ENCODE peak calls at places on chromosomes 5 and 9, in nine cellular contexts. One of them, this sample, is unnamed.

GRCh38 chr9:111980398-111980797 is 83.8 kb downstream of the UGCG start:
- DNase-seq in AG04449: no peak
- DNase-seq in upper lobe of right lung: no peak
- DNase-seq in ovary: no peak
- DNase-seq in testis: no peak
- DNase-seq in lower leg skin: no peak
- DNase-seq in sigmoid colon: no peak
- DNase-seq in OCI-LY7: no peak
- DNase-seq in PC-9: no peak
- DNase-seq in this sample: no peak

GRCh38 chr5:157306092-157306491 is 40.2 kb downstream of the CYFIP2 start:
- DNase-seq in lower leg skin: no peak
- DNase-seq in AG04449: no peak
- DNase-seq in sigmoid colon: no peak
- DNase-seq in PC-9: no peak
- DNase-seq in ovary: no peak
- DNase-seq in testis: no peak
- DNase-seq in OCI-LY7: no peak
- DNase-seq in upper lobe of right lung: no peak
- DNase-seq in this sample: no peak

GRCh38 chr5:97888439-97888838 is 705.4 kb upstream of the RIOK2 start:
- DNase-seq in upper lobe of right lung: no peak
- DNase-seq in AG04449: no peak
- DNase-seq in sigmoid colon: no peak
- DNase-seq in OCI-LY7: no peak
- DNase-seq in testis: no peak
- DNase-seq in PC-9: no peak
- DNase-seq in lower leg skin: no peak
- DNase-seq in ovary: no peak
- DNase-seq in this sample: no peak

GRCh38 chr5:8843766-8844165 is 702.1 kb downstream of the SEMA5A start:
- DNase-seq in lower leg skin: peak
- DNase-seq in AG04449: no peak
- DNase-seq in testis: peak
- DNase-seq in OCI-LY7: no peak
- DNase-seq in ovary: no peak
- DNase-seq in PC-9: no peak
- DNase-seq in upper lobe of right lung: no peak
- DNase-seq in sigmoid colon: no peak
- DNase-seq in this sample: peak

GRCh38 chr5:37400501-37400900 is 21.4 kb downstream of the WDR70 start:
- DNase-seq in ovary: no peak
- DNase-seq in sigmoid colon: no peak
- DNase-seq in PC-9: no peak
- DNase-seq in OCI-LY7: no peak
- DNase-seq in lower leg skin: no peak
- DNase-seq in AG04449: no peak
- DNase-seq in testis: no peak
- DNase-seq in upper lobe of right lung: no peak
- DNase-seq in this sample: no peak

GRCh38 chr9:95874303-95874988 is 1.0 kb upstream of the ERCC6L2 start:
- DNase-seq in ovary: no peak
- DNase-seq in upper lobe of right lung: no peak
- DNase-seq in OCI-LY7: no peak
- DNase-seq in lower leg skin: no peak
- DNase-seq in sigmoid colon: no peak
- DNase-seq in testis: no peak
- DNase-seq in PC-9: peak
- DNase-seq in AG04449: no peak
- DNase-seq in this sample: no peak

GRCh38 chr5:147310059-147310704 is 75.4 kb downstream of the STK32A start:
- DNase-seq in sigmoid colon: peak
- DNase-seq in upper lobe of right lung: peak
- DNase-seq in AG04449: no peak
- DNase-seq in PC-9: peak
- DNase-seq in ovary: no peak
- DNase-seq in testis: peak
- DNase-seq in OCI-LY7: no peak
- DNase-seq in lower leg skin: peak
- DNase-seq in this sample: peak

GRCh38 chr9:87498046-87498815 is 564 bp downstream of the DAPK1 start:
- DNase-seq in PC-9: peak
- DNase-seq in ovary: peak
- DNase-seq in lower leg skin: no peak
- DNase-seq in upper lobe of right lung: peak
- DNase-seq in sigmoid colon: peak
- DNase-seq in OCI-LY7: no peak
- DNase-seq in testis: peak
- DNase-seq in AG04449: no peak
- DNase-seq in this sample: no peak

GRCh38 chr5:3194684-3195083 is 400.9 kb upstream of the IRX1 start:
- DNase-seq in testis: no peak
- DNase-seq in OCI-LY7: no peak
- DNase-seq in ovary: no peak
- DNase-seq in PC-9: no peak
- DNase-seq in lower leg skin: no peak
- DNase-seq in sigmoid colon: no peak
- DNase-seq in AG04449: no peak
- DNase-seq in upper lobe of right lung: no peak
- DNase-seq in this sample: no peak

GRCh38 chr5:3195991-3196390 is 399.6 kb upstream of the IRX1 start:
- DNase-seq in ovary: no peak
- DNase-seq in testis: peak
- DNase-seq in upper lobe of right lung: no peak
- DNase-seq in lower leg skin: no peak
- DNase-seq in OCI-LY7: no peak
- DNase-seq in AG04449: no peak
- DNase-seq in sigmoid colon: no peak
- DNase-seq in PC-9: no peak
- DNase-seq in this sample: no peak

GRCh38 chr5:3197699-3198098 is 397.9 kb upstream of the IRX1 start:
- DNase-seq in sigmoid colon: no peak
- DNase-seq in lower leg skin: no peak
- DNase-seq in upper lobe of right lung: no peak
- DNase-seq in testis: no peak
- DNase-seq in AG04449: no peak
- DNase-seq in PC-9: no peak
- DNase-seq in OCI-LY7: no peak
- DNase-seq in ovary: no peak
- DNase-seq in this sample: no peak

GRCh38 chr5:3199941-3200340 is 395.7 kb upstream of the IRX1 start:
- DNase-seq in ovary: no peak
- DNase-seq in PC-9: no peak
- DNase-seq in testis: no peak
- DNase-seq in upper lobe of right lung: no peak
- DNase-seq in OCI-LY7: no peak
- DNase-seq in AG04449: no peak
- DNase-seq in lower leg skin: no peak
- DNase-seq in sigmoid colon: no peak
- DNase-seq in this sample: no peak

DNA sequence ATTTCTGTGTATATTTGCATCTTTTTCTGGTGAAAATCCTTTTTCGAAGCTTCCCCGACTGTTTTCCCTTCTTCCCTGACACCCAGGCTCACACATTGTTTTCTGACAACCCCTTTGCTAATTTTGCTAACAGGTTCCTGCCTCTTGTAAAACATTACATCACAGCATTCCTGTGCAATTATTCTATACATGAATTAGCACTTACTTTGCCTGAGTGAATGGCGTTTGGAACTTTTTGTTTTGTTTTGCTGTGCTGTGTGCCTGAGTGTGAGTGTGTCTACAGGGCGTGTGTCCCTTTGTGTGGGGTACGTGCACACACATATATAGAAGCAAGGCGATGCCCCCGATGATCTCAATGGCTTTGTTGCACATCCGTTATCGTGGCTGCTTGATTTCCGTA is 398.4 kb upstream of the IRX1 start:
- DNase-seq in lower leg skin: no peak
- DNase-seq in ovary: no peak
- DNase-seq in OCI-LY7: no peak
- DNase-seq in AG04449: no peak
- DNase-seq in PC-9: no peak
- DNase-seq in testis: no peak
- DNase-seq in sigmoid colon: no peak
- DNase-seq in upper lobe of right lung: no peak
- DNase-seq in this sample: no peak
- H3K4me3 ChIP-seq in lower leg skin: no peak
- H3K4me3 ChIP-seq in ovary: no peak
- H3K4me3 ChIP-seq in OCI-LY7: no peak
- H3K4me3 ChIP-seq in AG04449: no peak
- H3K4me3 ChIP-seq in PC-9: no peak
- H3K4me3 ChIP-seq in testis: no peak
- H3K4me3 ChIP-seq in sigmoid colon: no peak
- H3K4me3 ChIP-seq in upper lobe of right lung: no peak
- H3K4me3 ChIP-seq in this sample: no peak

GRCh38 chr5:92864591-92864990 is 716.4 kb downstream of the NR2F1-AS1 start:
- DNase-seq in ovary: no peak
- DNase-seq in testis: no peak
- DNase-seq in PC-9: no peak
- DNase-seq in upper lobe of right lung: no peak
- DNase-seq in sigmoid colon: no peak
- DNase-seq in AG04449: no peak
- DNase-seq in lower leg skin: no peak
- DNase-seq in OCI-LY7: no peak
- DNase-seq in this sample: no peak

GRCh38 chr5:92868442-92868841 is 712.6 kb downstream of the NR2F1-AS1 start:
- DNase-seq in testis: no peak
- DNase-seq in OCI-LY7: no peak
- DNase-seq in upper lobe of right lung: no peak
- DNase-seq in sigmoid colon: no peak
- DNase-seq in lower leg skin: no peak
- DNase-seq in AG04449: no peak
- DNase-seq in ovary: no peak
- DNase-seq in PC-9: no peak
- DNase-seq in this sample: no peak

GRCh38 chr5:92861531-92862285 is 719.3 kb downstream of the NR2F1-AS1 start:
- DNase-seq in upper lobe of right lung: no peak
- DNase-seq in ovary: no peak
- DNase-seq in sigmoid colon: no peak
- DNase-seq in lower leg skin: no peak
- DNase-seq in AG04449: no peak
- DNase-seq in testis: no peak
- DNase-seq in PC-9: no peak
- DNase-seq in OCI-LY7: no peak
- DNase-seq in this sample: no peak

DNA sequence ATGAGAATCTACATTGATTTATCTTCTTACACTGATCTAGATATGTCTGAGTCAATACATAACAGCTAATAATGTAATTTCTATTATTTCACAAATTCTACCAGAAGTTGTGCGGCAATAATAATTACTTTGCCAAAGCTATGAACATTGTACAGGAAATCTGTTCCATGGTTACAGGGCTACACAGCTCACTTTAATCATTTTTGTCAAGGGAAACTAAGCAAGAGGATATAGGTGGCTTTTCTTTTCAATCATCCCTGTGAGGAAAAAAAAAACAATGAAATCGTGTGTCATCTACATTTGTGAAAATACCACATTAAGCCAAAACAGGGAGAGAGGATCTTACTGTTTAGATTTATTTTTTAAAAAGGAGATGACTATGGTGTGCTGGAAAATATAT is 717.4 kb downstream of the NR2F1-AS1 start:
- DNase-seq in AG04449: no peak
- DNase-seq in testis: no peak
- DNase-seq in OCI-LY7: no peak
- DNase-seq in ovary: no peak
- DNase-seq in PC-9: no peak
- DNase-seq in sigmoid colon: no peak
- DNase-seq in lower leg skin: no peak
- DNase-seq in upper lobe of right lung: no peak
- DNase-seq in this sample: no peak
- TF ChIP-seq CTCF in AG04449: no peak
- TF ChIP-seq CTCF in testis: no peak
- TF ChIP-seq CTCF in OCI-LY7: no peak
- TF ChIP-seq CTCF in ovary: no peak
- TF ChIP-seq CTCF in PC-9: no peak
- TF ChIP-seq CTCF in sigmoid colon: no peak
- TF ChIP-seq CTCF in lower leg skin: no peak
- TF ChIP-seq CTCF in upper lobe of right lung: no peak
- TF ChIP-seq CTCF in this sample: no peak

GRCh38 chr5:136028782-136029742 is at the start of gene TGFBI:
- DNase-seq in OCI-LY7: no peak
- DNase-seq in lower leg skin: peak
- DNase-seq in sigmoid colon: peak
- DNase-seq in ovary: peak
- DNase-seq in testis: peak
- DNase-seq in AG04449: no peak
- DNase-seq in PC-9: peak
- DNase-seq in upper lobe of right lung: peak
- DNase-seq in this sample: no peak
- H3K4me3 ChIP-seq in OCI-LY7: no peak
- H3K4me3 ChIP-seq in lower leg skin: peak
- H3K4me3 ChIP-seq in sigmoid colon: peak
- H3K4me3 ChIP-seq in ovary: peak
- H3K4me3 ChIP-seq in testis: peak
- H3K4me3 ChIP-seq in AG04449: peak
- H3K4me3 ChIP-seq in PC-9: peak
- H3K4me3 ChIP-seq in upper lobe of right lung: peak
- H3K4me3 ChIP-seq in this sample: peak

DNA sequence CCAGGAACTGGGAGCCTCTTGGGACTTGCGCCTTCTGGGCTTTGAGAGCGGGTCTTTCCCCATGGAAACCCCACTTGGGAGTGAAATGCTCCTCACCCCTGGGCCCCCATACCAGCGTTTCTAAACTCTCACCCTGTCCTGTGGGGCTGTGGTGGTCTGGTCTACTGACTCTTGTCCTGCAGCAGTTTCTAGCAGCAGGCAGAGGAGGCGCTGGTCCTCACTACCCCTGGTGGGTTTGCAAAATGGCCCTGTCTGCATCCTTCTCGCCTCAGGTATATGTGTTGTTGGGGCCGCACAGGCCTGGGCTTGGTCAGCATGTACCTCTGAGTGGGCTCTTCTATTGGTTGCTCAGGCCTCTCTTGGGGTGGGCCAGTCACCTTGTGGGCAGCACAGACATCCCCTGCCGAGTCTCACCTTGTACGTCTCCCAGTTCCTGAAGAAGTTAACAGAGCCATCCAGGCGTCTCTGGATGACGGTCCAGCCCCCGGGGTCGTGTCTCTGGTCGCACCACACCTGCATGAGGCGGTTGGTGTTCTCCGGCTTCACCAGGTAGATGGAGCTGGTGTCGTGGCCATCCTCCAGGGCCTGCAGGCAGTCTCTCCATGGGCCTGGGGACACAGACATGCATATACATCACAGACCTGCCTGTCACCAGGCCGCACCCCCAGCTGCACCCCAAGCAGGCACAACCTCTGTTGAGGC is 29.0 kb downstream of the ANGPTL2 start:
- DNase-seq in testis: no peak
- DNase-seq in PC-9: no peak
- DNase-seq in upper lobe of right lung: no peak
- DNase-seq in sigmoid colon: peak
- DNase-seq in ovary: no peak
- DNase-seq in AG04449: no peak
- DNase-seq in lower leg skin: no peak
- DNase-seq in OCI-LY7: no peak
- DNase-seq in this sample: no peak
- TF ChIP-seq CTCF in testis: no peak
- TF ChIP-seq CTCF in PC-9: no peak
- TF ChIP-seq CTCF in upper lobe of right lung: no peak
- TF ChIP-seq CTCF in sigmoid colon: no peak
- TF ChIP-seq CTCF in ovary: no peak
- TF ChIP-seq CTCF in AG04449: no peak
- TF ChIP-seq CTCF in lower leg skin: no peak
- TF ChIP-seq CTCF in OCI-LY7: no peak
- TF ChIP-seq CTCF in this sample: no peak

GRCh38 chr9:36214571-36214970 is 23.9 kb downstream of the CLTA start:
- DNase-seq in upper lobe of right lung: no peak
- DNase-seq in AG04449: no peak
- DNase-seq in PC-9: no peak
- DNase-seq in testis: no peak
- DNase-seq in lower leg skin: no peak
- DNase-seq in ovary: no peak
- DNase-seq in sigmoid colon: no peak
- DNase-seq in OCI-LY7: no peak
- DNase-seq in this sample: no peak
- H3K4me3 ChIP-seq in upper lobe of right lung: no peak
- H3K4me3 ChIP-seq in AG04449: no peak
- H3K4me3 ChIP-seq in PC-9: no peak
- H3K4me3 ChIP-seq in testis: no peak
- H3K4me3 ChIP-seq in lower leg skin: no peak
- H3K4me3 ChIP-seq in ovary: no peak
- H3K4me3 ChIP-seq in sigmoid colon: no peak
- H3K4me3 ChIP-seq in OCI-LY7: no peak
- H3K4me3 ChIP-seq in this sample: no peak